ENCODE peak calls at places on chromosomes 1 and 21, in five cellular contexts. One of them, this sample, is unnamed.

GRCh38 chr21:15355066-15355465 is 290.3 kb upstream of the NRIP1 start:
- DNase-seq in NCI-H2081: no peak
- DNase-seq in Ammon's horn: no peak
- DNase-seq in uterus: no peak
- DNase-seq in RWPE2: no peak
- DNase-seq in this sample: no peak

GRCh38 chr1:152227310-152227928 is 3.4 kb upstream of the HRNR start:
- DNase-seq in RWPE2: no peak
- DNase-seq in Ammon's horn: peak; percentile 10
- DNase-seq in NCI-H2081: no peak
- DNase-seq in uterus: no peak
- DNase-seq in this sample: peak; percentile 3

GRCh38 chr1:248841702-248842395 is 3.8 kb downstream of the ZNF672 start:
- DNase-seq in NCI-H2081: peak; percentile 52
- DNase-seq in RWPE2: no peak
- DNase-seq in Ammon's horn: no peak
- DNase-seq in uterus: no peak
- DNase-seq in this sample: no peak

GRCh38 chr1:1087351-1088035 is 13.4 kb upstream of the RNF223 start:
- DNase-seq in RWPE2: no peak
- DNase-seq in Ammon's horn: no peak
- DNase-seq in uterus: no peak
- DNase-seq in NCI-H2081: no peak
- DNase-seq in this sample: no peak

GRCh38 chr1:241675983-241676382 is 23.9 kb downstream of the WDR64 start:
- DNase-seq in uterus: no peak
- DNase-seq in RWPE2: no peak
- DNase-seq in Ammon's horn: no peak
- DNase-seq in NCI-H2081: no peak
- DNase-seq in this sample: no peak

GRCh38 chr1:207747627-207748492 is 4.0 kb upstream of the CD46 start:
- DNase-seq in uterus: no peak
- DNase-seq in Ammon's horn: no peak
- DNase-seq in NCI-H2081: no peak
- DNase-seq in RWPE2: no peak
- DNase-seq in this sample: no peak

GRCh38 chr1:194056169-194056568 is 869.8 kb upstream of the B3GALT2 start:
- DNase-seq in NCI-H2081: no peak
- DNase-seq in RWPE2: no peak
- DNase-seq in Ammon's horn: no peak
- DNase-seq in uterus: no peak
- DNase-seq in this sample: no peak

GRCh38 chr1:77218477-77219165 is 609 bp downstream of the PIGK start:
- DNase-seq in NCI-H2081: peak; percentile 8
- DNase-seq in Ammon's horn: no peak
- DNase-seq in uterus: no peak
- DNase-seq in RWPE2: no peak
- DNase-seq in this sample: peak; percentile 68

GRCh38 chr1:65063025-65063424 is 85.0 kb upstream of the AK4 start:
- DNase-seq in NCI-H2081: peak; percentile 7
- DNase-seq in Ammon's horn: no peak
- DNase-seq in RWPE2: no peak
- DNase-seq in uterus: no peak
- DNase-seq in this sample: peak; percentile 62

GRCh38 chr1:84260852-84261518 is 40.5 kb upstream of the SAMD13 start:
- DNase-seq in NCI-H2081: peak; percentile 95
- DNase-seq in uterus: no peak
- DNase-seq in RWPE2: no peak
- DNase-seq in Ammon's horn: no peak
- DNase-seq in this sample: no peak

GRCh38 chr1:183721041-183721440 is 67.9 kb upstream of the APOBEC4 start:
- DNase-seq in uterus: no peak
- DNase-seq in RWPE2: no peak
- DNase-seq in NCI-H2081: no peak
- DNase-seq in Ammon's horn: no peak
- DNase-seq in this sample: no peak

GRCh38 chr1:41876533-41877445 is 41.9 kb downstream of the HIVEP3 start:
- DNase-seq in uterus: no peak
- DNase-seq in RWPE2: no peak
- DNase-seq in NCI-H2081: no peak
- DNase-seq in Ammon's horn: no peak
- DNase-seq in this sample: peak; percentile 45

GRCh38 chr1:180155202-180155682 is 573 bp downstream of the QSOX1 start:
- DNase-seq in uterus: no peak
- DNase-seq in NCI-H2081: no peak
- DNase-seq in Ammon's horn: no peak
- DNase-seq in RWPE2: no peak
- DNase-seq in this sample: peak; percentile 45

GRCh38 chr21:41479686-41480085 is 28.3 kb downstream of the TMPRSS2 start:
- DNase-seq in uterus: no peak
- DNase-seq in RWPE2: no peak
- DNase-seq in NCI-H2081: no peak
- DNase-seq in Ammon's horn: no peak
- DNase-seq in this sample: no peak

GRCh38 chr1:174262747-174263241 is 103.5 kb downstream of the RABGAP1L start:
- DNase-seq in RWPE2: no peak
- DNase-seq in Ammon's horn: peak; percentile 82
- DNase-seq in NCI-H2081: peak; percentile 69
- DNase-seq in uterus: no peak
- DNase-seq in this sample: peak; percentile 84

This sample was measured in G401.